ENCODE peak calls at places on chromosome 2, in ten cellular contexts. H is fibroblast of lung, R is prostate gland, B is body of pancreas, I is stomach, N is lung, U is astrocyte, Z is suprapubic skin, J is mammary epithelial cell, K is adrenal gland. C is an unnamed sample.

GRCh38 chr2:97969466-97970067 is 26.2 kb downstream of the TMEM131 start:
- DNase-seq in H (peak; percentile 77), R (no peak), B (no peak), I (no peak), N (no peak), U (peak; percentile 76), Z (no peak), J (no peak), K (no peak), C (no peak)

GRCh38 chr2:235940330-235940729 is 227.9 kb downstream of the GBX2 start:
- DNase-seq in H (peak; percentile 99), R (no peak), B (no peak), I (no peak), N (no peak), U (peak; percentile 99), Z (no peak), J (no peak), K (peak; percentile 84), C (no peak)

GRCh38 chr2:200432296-200432695 is 77.6 kb downstream of the KCTD18 start:
- DNase-seq in H (peak; percentile 37), R (no peak), B (no peak), I (no peak), N (no peak), U (no peak), Z (no peak), J (peak; percentile 23), K (no peak), C (no peak)

GRCh38 chr2:200730302-200730701 is 81.4 kb upstream of the BZW1 start:
- DNase-seq in H (no peak), R (no peak), B (no peak), I (no peak), N (no peak), U (no peak), Z (no peak), J (no peak), K (no peak), C (no peak)

GRCh38 chr2:38176619-38177021 is 100.7 kb upstream of the CYP1B1 start:
- DNase-seq in H (peak; percentile 94), R (no peak), B (no peak), I (no peak), N (no peak), U (peak; percentile 95), Z (peak; percentile 70), J (peak; percentile 19), K (no peak), C (no peak)

GRCh38 chr2:239003933-239004636 is 156.2 kb downstream of the TWIST2 start:
- DNase-seq in H (no peak), R (no peak), B (no peak), I (no peak), N (no peak), U (no peak), Z (no peak), J (no peak), K (no peak), C (no peak)

GRCh38 chr2:64141711-64142405 is 2.4 kb downstream of the PELI1 start:
- DNase-seq in H (peak; percentile 56), R (peak; percentile 20), B (no peak), I (no peak), N (no peak), U (peak; percentile 42), Z (no peak), J (peak; percentile 35), K (no peak), C (no peak)

GRCh38 chr2:1722692-1723091 is 21.6 kb downstream of the PXDN start:
- DNase-seq in H (no peak), R (no peak), B (no peak), I (no peak), N (no peak), U (no peak), Z (no peak), J (no peak), K (no peak), C (no peak)

GRCh38 chr2:40450066-40450841 is 1.6 kb downstream of the SLC8A1 start:
- DNase-seq in H (peak; percentile 62), R (no peak), B (no peak), I (no peak), N (no peak), U (peak; percentile 56), Z (no peak), J (peak; percentile 56), K (no peak), C (no peak)

GRCh38 chr2:191247381-191248057 is 2.3 kb downstream of the MYO1B start:
- DNase-seq in H (peak; percentile 99), R (no peak), B (peak; percentile 35), I (no peak), N (no peak), U (peak; percentile 98), Z (no peak), J (peak; percentile 93), K (no peak), C (no peak)

GRCh38 chr2:26724004-26724750 is 31.7 kb downstream of the KCNK3 start:
- DNase-seq in H (peak; percentile 83), R (no peak), B (peak; percentile 87), I (peak; percentile 32), N (peak; percentile 61), U (peak; percentile 78), Z (no peak), J (peak; percentile 64), K (peak; percentile 98), C (no peak)

GRCh38 chr2:219245899-219246230 is 586 bp downstream of the STK16 start:
- DNase-seq in H (no peak), R (no peak), B (no peak), I (no peak), N (no peak), U (no peak), Z (no peak), J (no peak), K (no peak), C (peak; percentile 43)

GRCh38 chr2:226639550-226639949 is 160.1 kb downstream of the IRS1 start:
- DNase-seq in H (no peak), R (no peak), B (no peak), I (no peak), N (no peak), U (no peak), Z (no peak), J (no peak), K (no peak), C (no peak)

GRCh38 chr2:210162466-210163124 is 8.6 kb downstream of the KANSL1L start:
- DNase-seq in H (no peak), R (no peak), B (no peak), I (no peak), N (no peak), U (no peak), Z (no peak), J (no peak), K (no peak), C (no peak)

GRCh38 chr2:232126301-232127085 is 165.0 kb downstream of the DIS3L2 start:
- DNase-seq in H (no peak), R (no peak), B (no peak), I (no peak), N (no peak), U (no peak), Z (no peak), J (no peak), K (no peak), C (no peak)

DNA sequence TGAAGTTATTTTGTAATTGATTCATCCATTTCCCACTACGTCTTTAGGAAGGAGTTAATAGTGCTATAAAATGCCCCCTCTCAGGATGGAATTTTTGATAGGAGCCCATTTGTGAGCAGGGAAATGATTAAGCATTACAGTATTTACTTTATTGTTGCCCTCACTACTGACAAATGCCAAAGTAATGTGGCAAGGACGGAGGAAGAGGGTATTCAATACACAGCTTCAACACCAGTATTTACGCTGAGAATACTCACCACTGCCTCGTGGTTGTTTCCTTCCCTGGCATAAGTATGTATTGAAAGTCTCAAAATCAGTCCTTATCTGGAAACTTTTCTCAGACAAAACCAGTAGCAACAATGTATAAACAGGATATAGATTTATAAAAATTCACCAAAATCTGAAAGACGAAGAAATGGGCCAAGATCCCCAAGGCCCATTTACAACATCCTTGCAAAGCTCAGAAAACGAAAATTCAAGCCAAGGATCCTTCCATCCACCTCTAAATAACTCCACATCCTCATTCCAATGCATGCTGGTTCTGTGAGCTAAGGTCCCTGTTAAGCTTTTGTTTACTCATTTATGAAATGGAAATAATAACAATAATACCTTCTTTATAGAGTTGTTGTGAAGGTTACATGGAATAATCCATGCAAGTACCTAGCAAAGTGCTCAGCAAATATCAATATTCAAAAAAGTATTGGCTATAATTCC is 29.3 kb downstream of the FEZ2 start:
- DNase-seq in H (peak; percentile 79), R (no peak), B (no peak), I (no peak), N (no peak), U (peak; percentile 69), Z (no peak), J (no peak), K (no peak), C (no peak)
- H3K4me1 ChIP-seq in H (peaks cover 14% of the 10 kb centered on the region), R (no peaks in the 10 kb centered on the region), B (peaks cover 18% of the 10 kb centered on the region), I (peaks cover under 1% of the 10 kb centered on the region), N (peaks cover 5% of the 10 kb centered on the region), U (peaks cover 40% of the 10 kb centered on the region), Z (peaks cover 3% of the 10 kb centered on the region), J (peaks cover 26% of the 10 kb centered on the region), K (peaks cover 30% of the 10 kb centered on the region), C (no peaks in the 10 kb centered on the region)

GRCh38 chr2:86302320-86302719 is 35.1 kb downstream of the REEP1 start:
- DNase-seq in H (no peak), R (no peak), B (no peak), I (no peak), N (no peak), U (no peak), Z (no peak), J (no peak), K (no peak), C (no peak)
- H3K27ac ChIP-seq in H (no peak overlapping the region), R (peak overlapping the region; percentile 41), B (no peak overlapping the region), I (no peak overlapping the region), N (no peak overlapping the region), U (no peak overlapping the region), Z (no peak overlapping the region), J (no peak overlapping the region), K (no peak overlapping the region), C (no peak overlapping the region)

GRCh38 chr2:68171146-68171545 is 13.5 kb downstream of the PNO1 start:
- DNase-seq in H (no peak), R (no peak), B (no peak), I (no peak), N (no peak), U (no peak), Z (no peak), J (no peak), K (no peak), C (no peak)
- H3K36me3 ChIP-seq in H (peaks cover 7% of the 10 kb centered on the region), R (no peaks in the 10 kb centered on the region), B (peaks cover 3% of the 10 kb centered on the region), I (no peaks in the 10 kb centered on the region), N (peaks cover 25% of the 10 kb centered on the region), U (peaks cover 25% of the 10 kb centered on the region), Z (peaks cover 37% of the 10 kb centered on the region), J (peaks cover 8% of the 10 kb centered on the region), K (no peaks in the 10 kb centered on the region), C (peaks cover 13% of the 10 kb centered on the region)

DNA sequence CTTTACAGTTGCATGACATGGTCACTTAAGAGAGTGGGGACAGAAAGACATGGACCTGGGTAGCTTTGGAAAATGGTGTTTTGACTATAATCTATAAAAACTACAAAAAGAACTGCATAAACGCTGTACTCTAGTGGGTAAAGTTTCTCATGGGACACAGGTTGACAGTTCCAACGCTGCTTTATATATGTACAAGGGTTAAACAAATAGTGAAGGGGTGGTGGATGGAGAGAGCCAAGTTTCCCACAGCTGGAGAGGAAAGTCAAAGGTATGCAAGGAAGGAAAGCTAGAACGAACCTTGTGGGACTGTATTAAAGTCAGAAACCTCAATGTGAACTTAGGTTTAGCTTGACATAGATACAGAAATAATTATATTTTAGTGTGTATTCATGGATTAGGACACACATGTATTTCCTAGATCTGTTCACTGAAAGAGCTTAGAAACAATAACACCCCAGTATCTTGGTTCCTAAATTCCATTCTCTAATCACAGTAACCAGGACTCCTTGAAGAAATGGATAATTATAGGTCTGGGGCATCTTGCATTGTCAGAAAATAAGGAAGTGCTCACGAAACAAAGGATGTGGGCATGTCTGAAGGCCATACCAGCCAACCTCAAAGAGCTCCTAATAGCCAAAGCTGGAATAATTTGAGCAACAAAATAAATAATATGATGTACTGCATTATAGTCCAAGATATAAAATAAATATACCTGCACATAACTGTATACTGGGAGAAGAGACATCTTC is 28.8 kb downstream of the TANC1 start:
- DNase-seq in H (no peak), R (no peak), B (no peak), I (no peak), N (no peak), U (no peak), Z (no peak), J (no peak), K (no peak), C (no peak)
- H3K4me1 ChIP-seq in H (peaks cover 20% of the 10 kb centered on the region), R (no peaks in the 10 kb centered on the region), B (peaks cover 29% of the 10 kb centered on the region), I (peaks cover 25% of the 10 kb centered on the region), N (peaks cover 40% of the 10 kb centered on the region), U (peaks cover 31% of the 10 kb centered on the region), Z (peaks cover 31% of the 10 kb centered on the region), J (peaks cover 48% of the 10 kb centered on the region), K (peaks cover 26% of the 10 kb centered on the region), C (no peaks in the 10 kb centered on the region)